ENCODE peak calls at places on chromosomes 3 and 15, in nine cellular contexts. One of them, this sample, is unnamed.

GRCh38 chr15:74253276-74253921 is 17.3 kb downstream of the CCDC33 start:
- DNase-seq in COR-L47: no peak
- DNase-seq in nephron progenitor cell: peak; percentile 27
- DNase-seq in T-cell: no peak
- DNase-seq in naive thymus-derived CD4-positive, alpha-beta T cell: no peak
- DNase-seq in IMR-90: peak; percentile 5
- DNase-seq in D341Med: no peak
- DNase-seq in natural killer cell: no peak
- DNase-seq in Peyer's patch: no peak
- DNase-seq in this sample: no peak

GRCh38 chr3:33037479-33037878 is 59.5 kb downstream of the GLB1 start:
- DNase-seq in T-cell: no peak
- DNase-seq in D341Med: no peak
- DNase-seq in Peyer's patch: no peak
- DNase-seq in COR-L47: no peak
- DNase-seq in IMR-90: no peak
- DNase-seq in nephron progenitor cell: no peak
- DNase-seq in natural killer cell: no peak
- DNase-seq in naive thymus-derived CD4-positive, alpha-beta T cell: no peak
- DNase-seq in this sample: no peak

GRCh38 chr3:37751967-37752660 is 109.6 kb upstream of the CTDSPL start:
- DNase-seq in nephron progenitor cell: peak; percentile 37
- DNase-seq in D341Med: no peak
- DNase-seq in T-cell: no peak
- DNase-seq in IMR-90: no peak
- DNase-seq in naive thymus-derived CD4-positive, alpha-beta T cell: no peak
- DNase-seq in COR-L47: no peak
- DNase-seq in Peyer's patch: no peak
- DNase-seq in natural killer cell: no peak
- DNase-seq in this sample: no peak

GRCh38 chr3:127900536-127900935 is 14.5 kb upstream of the KBTBD12 start:
- DNase-seq in IMR-90: no peak
- DNase-seq in Peyer's patch: no peak
- DNase-seq in natural killer cell: no peak
- DNase-seq in nephron progenitor cell: no peak
- DNase-seq in naive thymus-derived CD4-positive, alpha-beta T cell: no peak
- DNase-seq in T-cell: no peak
- DNase-seq in D341Med: no peak
- DNase-seq in COR-L47: no peak
- DNase-seq in this sample: no peak

GRCh38 chr3:176690470-176690869 is 506.8 kb downstream of the TBL1XR1 start:
- DNase-seq in T-cell: no peak
- DNase-seq in D341Med: no peak
- DNase-seq in naive thymus-derived CD4-positive, alpha-beta T cell: no peak
- DNase-seq in Peyer's patch: no peak
- DNase-seq in natural killer cell: no peak
- DNase-seq in IMR-90: no peak
- DNase-seq in COR-L47: no peak
- DNase-seq in nephron progenitor cell: no peak
- DNase-seq in this sample: no peak

GRCh38 chr15:31077181-31077580 is 24.3 kb downstream of the TRPM1 start:
- DNase-seq in D341Med: no peak
- DNase-seq in natural killer cell: no peak
- DNase-seq in nephron progenitor cell: no peak
- DNase-seq in T-cell: no peak
- DNase-seq in COR-L47: peak; percentile 69
- DNase-seq in Peyer's patch: no peak
- DNase-seq in naive thymus-derived CD4-positive, alpha-beta T cell: no peak
- DNase-seq in IMR-90: no peak
- DNase-seq in this sample: no peak

GRCh38 chr15:49718234-49718633 is 97.4 kb downstream of the DTWD1 start:
- DNase-seq in COR-L47: no peak
- DNase-seq in naive thymus-derived CD4-positive, alpha-beta T cell: no peak
- DNase-seq in D341Med: no peak
- DNase-seq in nephron progenitor cell: no peak
- DNase-seq in IMR-90: peak; percentile 69
- DNase-seq in Peyer's patch: no peak
- DNase-seq in T-cell: no peak
- DNase-seq in natural killer cell: no peak
- DNase-seq in this sample: no peak

GRCh38 chr3:138180375-138181029 is 5.8 kb upstream of the DBR1 start:
- DNase-seq in Peyer's patch: no peak
- DNase-seq in D341Med: peak; percentile 59
- DNase-seq in nephron progenitor cell: no peak
- DNase-seq in COR-L47: peak; percentile 62
- DNase-seq in IMR-90: peak; percentile 47
- DNase-seq in natural killer cell: no peak
- DNase-seq in T-cell: peak; percentile 20
- DNase-seq in naive thymus-derived CD4-positive, alpha-beta T cell: peak; percentile 38
- DNase-seq in this sample: no peak

GRCh38 chr3:57082481-57082880 is 22.0 kb downstream of the SPATA12 start:
- DNase-seq in naive thymus-derived CD4-positive, alpha-beta T cell: no peak
- DNase-seq in COR-L47: no peak
- DNase-seq in IMR-90: no peak
- DNase-seq in T-cell: no peak
- DNase-seq in Peyer's patch: no peak
- DNase-seq in nephron progenitor cell: no peak
- DNase-seq in D341Med: no peak
- DNase-seq in natural killer cell: no peak
- DNase-seq in this sample: no peak

This sample was measured in esophagus squamous epithelium.